ENCODE peak calls at places on chromosomes 6 and 20, in four cellular contexts. G is left lung, L is neuronal stem cell, R is breast epithelium. X is an unnamed sample. For H3K4me1, the result is how much of the 10 kb centered on the place peaks cover.

GRCh38 chr6:429515-430121 is 38.1 kb downstream of the IRF4 start:
- DNase-seq in R (no peak), L (no peak), G (no peak), X (no peak)

GRCh38 chr6:33705268-33705885 is 6.1 kb downstream of the UQCC2 start:
- DNase-seq in R (no peak), G (no peak), L (no peak), X (no peak)

GRCh38 chr6:151284431-151285060 is 44.8 kb downstream of the AKAP12 start:
- DNase-seq in R (no peak), G (no peak), L (no peak), X (no peak)

GRCh38 chr20:48702388-48703041 is 125.3 kb downstream of the PREX1 start:
- DNase-seq in R (no peak), L (no peak), G (peak), X (no peak)

GRCh38 chr20:53331151-53331973 is 262.3 kb downstream of the ZNF217 start:
- DNase-seq in R (peak), G (no peak), L (no peak), X (no peak)

GRCh38 chr20:63361507-63362425 is 617 bp upstream of the CHRNA4 start:
- DNase-seq in R (no peak), L (no peak), G (no peak), X (no peak)

GRCh38 chr6:139641412-139641811 is 267.0 kb upstream of the CITED2 start:
- DNase-seq in G (no peak), R (no peak), L (no peak), X (no peak)

GRCh38 chr6:13373488-13373886 is 45.1 kb upstream of the TBC1D7 start:
- DNase-seq in R (no peak), G (no peak), L (no peak), X (no peak)

GRCh38 chr6:143059616-143060353 is 904 bp upstream of the AIG1 start:
- DNase-seq in L (no peak), G (no peak), R (peak), X (peak)

GRCh38 chr6:143060354-143060805 is 309 bp upstream of the AIG1 start:
- DNase-seq in G (peak), R (peak), L (peak), X (peak)

GRCh38 chr6:143060806-143061596 is at the start of gene AIG1:
- DNase-seq in G (no peak), R (peak), L (peak), X (peak)

GRCh38 chr6:143061597-143062385 is 1.1 kb downstream of the AIG1 start:
- DNase-seq in G (no peak), R (no peak), L (no peak), X (no peak)

GRCh38 chr6:143058987-143059386 is 1.7 kb upstream of the AIG1 start:
- DNase-seq in R (no peak), G (no peak), L (no peak), X (no peak)
- H3K4me3 ChIP-seq in R (peak), G (no peak), L (no peak), X (no peak)

DNA sequence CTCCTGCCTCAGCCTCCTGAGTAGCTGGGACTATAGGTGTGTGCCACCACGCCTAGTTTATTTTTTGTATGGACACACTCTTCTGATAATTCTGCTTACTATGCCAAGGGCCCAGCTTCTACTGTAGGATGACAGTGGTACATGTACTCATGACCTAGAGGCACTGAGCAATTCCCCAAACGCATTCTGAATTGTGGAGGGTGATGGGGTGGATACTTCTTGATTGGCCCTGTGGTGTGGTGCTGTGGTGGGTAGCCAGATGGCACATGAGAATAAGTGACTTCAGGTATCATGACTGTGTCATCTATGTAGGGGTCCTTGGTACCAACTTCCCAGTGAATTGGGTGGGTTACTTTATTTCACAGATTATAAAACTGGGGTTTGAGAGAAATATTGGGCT is 11.0 kb downstream of the DNMT3B start:
- DNase-seq in L (no peak), R (no peak), G (no peak), X (no peak)
- H3K4me1 ChIP-seq in L (under half), R (under half), G (under half), X (under half)

GRCh38 chr6:34982424-34982852 is 93.4 kb downstream of the ANKS1A start:
- DNase-seq in L (no peak), R (no peak), G (no peak), X (no peak)
- H3K27ac ChIP-seq in L (no peak), R (no peak), G (no peak), X (no peak)

GRCh38 chr20:38165966-38166706 is 1.1 kb upstream of the TGM2 start:
- DNase-seq in L (no peak), G (no peak), R (no peak), X (no peak)
- H3K4me3 ChIP-seq in L (no peak), G (no peak), R (no peak), X (no peak)

GRCh38 chr20:10655723-10656122 is 18.1 kb downstream of the JAG1 start:
- DNase-seq in L (peak), G (no peak), R (no peak), X (no peak)
- H3K4me1 ChIP-seq in L (half or more), G (under half), R (under half), X (under half)

DNA sequence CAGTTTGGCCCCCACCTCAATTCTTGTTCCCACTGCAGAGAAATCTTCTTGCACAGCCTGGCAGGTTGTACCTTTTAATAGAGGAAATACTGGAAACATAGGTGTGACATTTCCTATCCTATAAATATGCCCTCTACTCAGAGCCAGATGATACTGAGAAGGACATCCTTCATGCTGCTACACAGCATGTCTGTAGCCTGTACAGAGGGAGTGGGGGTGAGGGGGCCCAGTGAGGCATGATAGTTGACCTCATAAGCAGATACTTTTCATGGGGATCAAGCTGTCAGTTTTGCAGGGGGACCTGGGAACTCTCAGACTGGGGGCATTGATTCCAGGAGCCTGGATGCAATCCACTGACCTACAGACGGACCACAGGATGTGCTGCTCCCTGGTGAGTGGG is 96.2 kb upstream of the TOP1 start:
- DNase-seq in R (no peak), L (no peak), G (no peak), X (no peak)
- H3K27ac ChIP-seq in R (no peak), L (no peak), G (no peak), X (no peak)

GRCh38 chr6:96926425-96926824 is 1.9 kb downstream of the KLHL32 start:
- DNase-seq in L (no peak), R (no peak), G (no peak), X (no peak)
- H3K4me3 ChIP-seq in L (no peak), R (no peak), G (no peak), X (no peak)

GRCh38 chr20:25040438-25040831 is 17.5 kb downstream of the ACSS1 start:
- DNase-seq in L (no peak), R (peak), G (peak), X (no peak)
- H3K4me1 ChIP-seq in L (under half), R (under half), G (half or more), X (half or more)

GRCh38 chr20:41639630-41640029 is 21.5 kb upstream of the CHD6 start:
- DNase-seq in R (no peak), G (no peak), L (no peak), X (no peak)

GRCh38 chr20:41649489-41649888 is 31.3 kb upstream of the CHD6 start:
- DNase-seq in R (no peak), L (no peak), G (no peak), X (no peak)

GRCh38 chr20:41645372-41645771 is 27.2 kb upstream of the CHD6 start:
- DNase-seq in G (no peak), R (peak), L (no peak), X (no peak)

GRCh38 chr20:41638459-41638858 is 20.3 kb upstream of the CHD6 start:
- DNase-seq in R (no peak), L (no peak), G (no peak), X (no peak)

GRCh38 chr20:41643504-41643938 is 25.3 kb upstream of the CHD6 start:
- DNase-seq in L (no peak), G (peak), R (no peak), X (no peak)
- H3K27ac ChIP-seq in L (no peak), G (no peak), R (peak), X (no peak)

DNA sequence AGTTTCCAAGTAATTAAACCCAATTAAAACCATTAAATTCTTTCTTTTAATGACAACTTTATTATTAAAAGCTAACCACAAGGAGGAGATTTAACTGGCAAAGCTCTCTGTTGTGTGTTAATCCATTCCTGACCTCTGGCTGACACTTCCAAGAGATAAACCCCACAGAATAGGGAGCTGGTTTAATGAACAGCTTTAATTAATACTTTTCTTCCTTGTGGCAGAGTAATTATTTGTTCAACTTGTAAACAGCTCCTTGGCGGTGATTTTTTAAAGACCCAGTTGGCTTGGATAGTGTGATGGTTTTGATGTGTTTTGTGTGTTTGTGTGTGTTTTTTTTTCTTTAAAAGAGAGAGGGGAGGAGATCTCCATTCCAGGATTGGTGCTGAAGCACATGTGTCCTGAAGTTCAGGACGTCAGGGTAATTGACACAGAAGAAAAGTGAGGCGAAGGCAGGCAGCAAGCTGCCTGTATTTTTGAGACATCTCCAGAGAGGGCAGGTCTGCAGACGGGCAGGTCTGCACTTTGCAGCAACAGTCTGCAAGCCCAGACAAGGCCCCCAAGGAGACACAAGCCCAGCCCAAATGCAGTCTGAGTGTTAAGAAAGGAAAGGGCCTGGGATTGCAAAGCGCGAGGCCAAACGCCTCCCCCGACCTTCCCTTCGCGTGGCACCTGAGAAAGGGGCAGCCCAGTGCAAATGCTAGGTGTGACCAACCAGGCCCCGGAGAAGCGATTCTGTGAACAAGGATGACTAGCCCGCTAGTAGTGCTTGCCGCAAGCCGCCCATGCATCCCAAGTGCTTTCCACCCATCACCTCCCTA is 230.7 kb downstream of the ZMYND8 start:
- DNase-seq in L (peak), R (peak), G (no peak), X (no peak)
- H3K4me3 ChIP-seq in L (no peak), R (no peak), G (no peak), X (no peak)